ENCODE peak calls at places on chromosomes 16 and 17, in six cellular contexts. One of them, this sample, is unnamed.

GRCh38 chr17:58960068-58960467 is 146.6 kb downstream of the TRIM37 start:
- DNase-seq in SK-N-SH: no peak
- DNase-seq in GM12878: no peak
- DNase-seq in H1: no peak
- DNase-seq in HepG2: peak
- DNase-seq in K562: peak
- DNase-seq in this sample: peak

GRCh38 chr17:44536090-44536960 is 21.0 kb upstream of the FZD2 start:
- DNase-seq in H1: no peak
- DNase-seq in GM12878: no peak
- DNase-seq in K562: no peak
- DNase-seq in SK-N-SH: no peak
- DNase-seq in HepG2: no peak
- DNase-seq in this sample: no peak

GRCh38 chr17:63659850-63660249 is 37.6 kb downstream of the MAP3K3 start:
- DNase-seq in GM12878: no peak
- DNase-seq in H1: no peak
- DNase-seq in HepG2: no peak
- DNase-seq in K562: no peak
- DNase-seq in SK-N-SH: no peak
- DNase-seq in this sample: no peak

GRCh38 chr17:17381438-17382059 is 78.4 kb downstream of the NT5M start:
- DNase-seq in HepG2: peak
- DNase-seq in K562: no peak
- DNase-seq in H1: no peak
- DNase-seq in SK-N-SH: no peak
- DNase-seq in GM12878: no peak
- DNase-seq in this sample: no peak

GRCh38 chr16:369866-370436 is 387 bp downstream of the MRPL28 start:
- DNase-seq in K562: peak
- DNase-seq in SK-N-SH: peak
- DNase-seq in GM12878: no peak
- DNase-seq in HepG2: no peak
- DNase-seq in H1: no peak
- DNase-seq in this sample: no peak

GRCh38 chr17:82246365-82247174 is 17.7 kb downstream of the SLC16A3 start:
- DNase-seq in GM12878: no peak
- DNase-seq in SK-N-SH: peak
- DNase-seq in H1: no peak
- DNase-seq in K562: no peak
- DNase-seq in HepG2: no peak
- DNase-seq in this sample: no peak

GRCh38 chr17:4008082-4008435 is 43.8 kb upstream of the ATP2A3 start:
- DNase-seq in GM12878: no peak
- DNase-seq in K562: peak
- DNase-seq in HepG2: no peak
- DNase-seq in SK-N-SH: no peak
- DNase-seq in H1: no peak
- DNase-seq in this sample: no peak

GRCh38 chr17:72030067-72030899 is 90.5 kb upstream of the SOX9 start:
- DNase-seq in H1: peak
- DNase-seq in K562: no peak
- DNase-seq in SK-N-SH: no peak
- DNase-seq in GM12878: peak
- DNase-seq in HepG2: peak
- DNase-seq in this sample: no peak

GRCh38 chr17:51152766-51153209 is 571 bp upstream of the NME1 start:
- DNase-seq in HepG2: peak
- DNase-seq in SK-N-SH: peak
- DNase-seq in GM12878: no peak
- DNase-seq in H1: no peak
- DNase-seq in K562: no peak
- DNase-seq in this sample: no peak

GRCh38 chr17:44747566-44747965 is 11.2 kb upstream of the ADAM11 start:
- DNase-seq in SK-N-SH: no peak
- DNase-seq in GM12878: no peak
- DNase-seq in HepG2: no peak
- DNase-seq in K562: peak
- DNase-seq in H1: no peak
- DNase-seq in this sample: no peak

GRCh38 chr16:24969071-24969470 is 46.1 kb downstream of the ARHGAP17 start:
- DNase-seq in GM12878: no peak
- DNase-seq in K562: no peak
- DNase-seq in H1: no peak
- DNase-seq in HepG2: no peak
- DNase-seq in SK-N-SH: no peak
- DNase-seq in this sample: no peak

GRCh38 chr16:20280259-20280658 is 47.1 kb downstream of the GP2 start:
- DNase-seq in K562: no peak
- DNase-seq in GM12878: no peak
- DNase-seq in HepG2: no peak
- DNase-seq in H1: no peak
- DNase-seq in SK-N-SH: no peak
- DNase-seq in this sample: no peak

GRCh38 chr17:48131216-48131824 is 23.8 kb downstream of the SNX11 start:
- DNase-seq in H1: peak
- DNase-seq in SK-N-SH: peak
- DNase-seq in GM12878: no peak
- DNase-seq in K562: peak
- DNase-seq in HepG2: peak
- DNase-seq in this sample: no peak

GRCh38 chr17:1232786-1233185 is 37.5 kb upstream of the BHLHA9 start:
- DNase-seq in K562: no peak
- DNase-seq in GM12878: no peak
- DNase-seq in H1: no peak
- DNase-seq in SK-N-SH: no peak
- DNase-seq in HepG2: no peak
- DNase-seq in this sample: no peak

GRCh38 chr17:81349397-81350319 is 45.6 kb upstream of the BAHCC1 start:
- DNase-seq in H1: no peak
- DNase-seq in SK-N-SH: no peak
- DNase-seq in GM12878: no peak
- DNase-seq in K562: peak
- DNase-seq in HepG2: peak
- DNase-seq in this sample: no peak

GRCh38 chr17:33014751-33015150 is 23.1 kb downstream of the SPACA3 start:
- DNase-seq in HepG2: peak
- DNase-seq in SK-N-SH: peak
- DNase-seq in K562: no peak
- DNase-seq in GM12878: no peak
- DNase-seq in H1: no peak
- DNase-seq in this sample: no peak

GRCh38 chr17:78122221-78122990 is 6.1 kb downstream of the TMC6 start:
- DNase-seq in SK-N-SH: no peak
- DNase-seq in GM12878: no peak
- DNase-seq in HepG2: no peak
- DNase-seq in K562: no peak
- DNase-seq in H1: no peak
- DNase-seq in this sample: no peak

GRCh38 chr16:57863434-57864160 is 61.3 kb upstream of the KIFC3 start:
- DNase-seq in K562: peak
- DNase-seq in GM12878: no peak
- DNase-seq in HepG2: peak
- DNase-seq in SK-N-SH: peak
- DNase-seq in H1: peak
- DNase-seq in this sample: peak

GRCh38 chr16:87582221-87582965 is 19.9 kb upstream of the JPH3 start:
- DNase-seq in K562: no peak
- DNase-seq in HepG2: no peak
- DNase-seq in SK-N-SH: peak
- DNase-seq in GM12878: no peak
- DNase-seq in H1: no peak
- DNase-seq in this sample: no peak

GRCh38 chr17:80861360-80861861 is 130.2 kb upstream of the CHMP6 start:
- DNase-seq in K562: no peak
- DNase-seq in H1: no peak
- DNase-seq in GM12878: no peak
- DNase-seq in SK-N-SH: peak
- DNase-seq in HepG2: no peak
- DNase-seq in this sample: no peak

GRCh38 chr16:67396159-67396774 is 3.0 kb upstream of the TPPP3 start:
- DNase-seq in H1: no peak
- DNase-seq in GM12878: no peak
- DNase-seq in SK-N-SH: peak
- DNase-seq in K562: peak
- DNase-seq in HepG2: peak
- DNase-seq in this sample: no peak

GRCh38 chr16:50279142-50279865 is 13.0 kb downstream of the ADCY7 start:
- DNase-seq in H1: no peak
- DNase-seq in GM12878: no peak
- DNase-seq in SK-N-SH: no peak
- DNase-seq in HepG2: no peak
- DNase-seq in K562: peak
- DNase-seq in this sample: peak

GRCh38 chr16:660459-661183 is 7.3 kb upstream of the RHOT2 start:
- DNase-seq in GM12878: peak
- DNase-seq in HepG2: no peak
- DNase-seq in SK-N-SH: peak
- DNase-seq in K562: peak
- DNase-seq in H1: no peak
- DNase-seq in this sample: peak

GRCh38 chr16:15777533-15778203 is 79.2 kb downstream of the MYH11 start:
- DNase-seq in SK-N-SH: peak
- DNase-seq in H1: peak
- DNase-seq in HepG2: peak
- DNase-seq in K562: peak
- DNase-seq in GM12878: no peak
- DNase-seq in this sample: peak

GRCh38 chr17:55086635-55087058 is 118.1 kb downstream of the STXBP4 start:
- DNase-seq in H1: no peak
- DNase-seq in GM12878: no peak
- DNase-seq in K562: peak
- DNase-seq in SK-N-SH: no peak
- DNase-seq in HepG2: no peak
- DNase-seq in this sample: peak

GRCh38 chr17:21279198-21279535 is 5.3 kb upstream of the MAP2K3 start:
- DNase-seq in SK-N-SH: no peak
- DNase-seq in HepG2: no peak
- DNase-seq in K562: no peak
- DNase-seq in GM12878: no peak
- DNase-seq in H1: no peak
- DNase-seq in this sample: no peak

GRCh38 chr17:77180503-77181330 is 39.9 kb downstream of the SEC14L1 start:
- DNase-seq in H1: no peak
- DNase-seq in K562: no peak
- DNase-seq in SK-N-SH: no peak
- DNase-seq in GM12878: no peak
- DNase-seq in HepG2: peak
- DNase-seq in this sample: no peak

GRCh38 chr17:80414803-80415625 is at the start of gene ENDOV:
- DNase-seq in H1: peak
- DNase-seq in SK-N-SH: peak
- DNase-seq in HepG2: peak
- DNase-seq in K562: peak
- DNase-seq in GM12878: peak
- DNase-seq in this sample: peak

GRCh38 chr17:62670202-62670821 is 42.8 kb downstream of the MRC2 start:
- DNase-seq in H1: no peak
- DNase-seq in SK-N-SH: peak
- DNase-seq in HepG2: peak
- DNase-seq in K562: peak
- DNase-seq in GM12878: no peak
- DNase-seq in this sample: no peak

GRCh38 chr17:80388175-80388574 is 26.8 kb upstream of the ENDOV start:
- DNase-seq in K562: no peak
- DNase-seq in HepG2: no peak
- DNase-seq in GM12878: no peak
- DNase-seq in H1: no peak
- DNase-seq in SK-N-SH: peak
- DNase-seq in this sample: no peak

DNA sequence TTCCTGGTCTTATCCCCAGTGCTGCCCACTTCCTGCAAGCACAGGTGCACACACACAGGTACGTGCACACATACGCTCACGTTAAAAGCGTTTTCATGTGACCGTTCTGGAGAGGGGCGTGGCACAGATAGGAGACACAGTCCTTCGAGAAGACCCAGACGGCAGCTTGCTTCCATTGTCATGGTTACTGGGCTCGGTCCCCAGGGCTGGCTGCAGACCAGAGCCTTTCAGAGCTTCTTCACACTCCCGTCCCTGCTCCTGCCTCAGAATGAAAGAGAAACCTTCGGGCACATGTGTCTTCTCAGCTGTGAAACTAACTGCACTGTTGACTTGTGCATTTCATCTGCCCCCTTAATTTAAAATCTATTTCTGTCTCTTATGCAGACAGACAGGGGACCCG is 154.2 kb downstream of the PITPNC1 start:
- DNase-seq in SK-N-SH: peak
- DNase-seq in HepG2: no peak
- DNase-seq in GM12878: no peak
- DNase-seq in K562: no peak
- DNase-seq in H1: no peak
- DNase-seq in this sample: no peak
- TF ChIP-seq GABPA in SK-N-SH: no peak
- TF ChIP-seq GABPA in HepG2: no peak
- TF ChIP-seq GABPA in GM12878: no peak
- TF ChIP-seq GABPA in K562: no peak
- TF ChIP-seq GABPA in H1: no peak
- TF ChIP-seq GABPA in this sample: no peak

GRCh38 chr16:48123104-48123788 is 32.5 kb downstream of the ABCC12 start:
- DNase-seq in GM12878: no peak
- DNase-seq in HepG2: peak
- DNase-seq in H1: no peak
- DNase-seq in SK-N-SH: no peak
- DNase-seq in K562: peak
- DNase-seq in this sample: no peak
- TF ChIP-seq GABPA in GM12878: peak
- TF ChIP-seq GABPA in HepG2: no peak
- TF ChIP-seq GABPA in H1: no peak
- TF ChIP-seq GABPA in SK-N-SH: no peak
- TF ChIP-seq GABPA in K562: no peak
- TF ChIP-seq GABPA in this sample: no peak

DNA sequence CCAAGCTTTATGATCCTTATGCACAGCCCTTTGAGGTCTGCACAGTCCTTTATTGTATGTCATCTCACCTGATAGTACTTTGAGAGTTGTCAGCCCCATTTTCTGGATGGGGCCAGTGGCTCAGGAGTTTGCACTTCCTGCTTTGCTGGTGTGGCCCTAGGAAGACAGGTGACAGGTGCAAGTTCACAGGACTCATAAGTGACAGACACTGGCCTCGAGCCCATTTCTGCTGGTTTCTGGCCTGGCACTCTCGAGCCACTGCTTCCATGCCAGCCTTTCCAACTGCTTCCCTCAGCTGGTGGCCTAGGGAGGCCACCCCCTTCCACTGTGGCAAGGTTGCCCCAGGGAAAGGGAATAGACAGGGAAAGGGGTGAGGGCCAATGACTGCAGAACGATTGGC is 84.4 kb upstream of the CCL1 start:
- DNase-seq in SK-N-SH: no peak
- DNase-seq in H1: no peak
- DNase-seq in K562: no peak
- DNase-seq in HepG2: no peak
- DNase-seq in GM12878: no peak
- DNase-seq in this sample: no peak
- TF ChIP-seq GABPA in SK-N-SH: no peak
- TF ChIP-seq GABPA in H1: no peak
- TF ChIP-seq GABPA in K562: no peak
- TF ChIP-seq GABPA in HepG2: no peak
- TF ChIP-seq GABPA in GM12878: no peak
- TF ChIP-seq GABPA in this sample: no peak

GRCh38 chr17:6927290-6927844 is 68.5 kb upstream of the ALOX12 start:
- DNase-seq in H1: no peak
- DNase-seq in HepG2: no peak
- DNase-seq in SK-N-SH: no peak
- DNase-seq in K562: no peak
- DNase-seq in GM12878: no peak
- DNase-seq in this sample: no peak
- TF ChIP-seq GABPA in H1: no peak
- TF ChIP-seq GABPA in HepG2: no peak
- TF ChIP-seq GABPA in SK-N-SH: no peak
- TF ChIP-seq GABPA in K562: no peak
- TF ChIP-seq GABPA in GM12878: no peak
- TF ChIP-seq GABPA in this sample: no peak